ENCODE peak calls at places on chromosomes 11 and 22, in four cellular contexts. J is breast epithelium, A is tibial nerve, F is suprapubic skin. O is an unnamed sample.

GRCh38 chr11:58770627-58771457 is 39.1 kb upstream of the GLYAT start:
- DNase-seq in J (no peak), F (no peak), A (no peak), O (no peak)

GRCh38 chr11:102345923-102346322 is 1.1 kb upstream of the BIRC2 start:
- DNase-seq in A (no peak), J (no peak), F (no peak), O (no peak)

GRCh38 chr11:21018248-21018647 is 348.9 kb downstream of the NELL1 start:
- DNase-seq in A (no peak), F (no peak), J (no peak), O (no peak)

GRCh38 chr11:106208795-106209194 is 131.3 kb downstream of the AASDHPPT start:
- DNase-seq in A (no peak), F (no peak), J (no peak), O (no peak)

GRCh38 chr11:75342966-75343870 is 8.2 kb downstream of the ARRB1 start:
- DNase-seq in A (no peak), F (no peak), J (no peak), O (peak)

GRCh38 chr11:8056810-8057463 is 24.1 kb upstream of the TUB start:
- DNase-seq in J (no peak), F (peak), A (peak), O (peak)

GRCh38 chr11:10892250-10892649 is 34.4 kb upstream of the ZBED5 start:
- DNase-seq in F (no peak), A (no peak), J (no peak), O (no peak)

GRCh38 chr11:8870461-8871282 is 40.3 kb upstream of the AKIP1 start:
- DNase-seq in J (no peak), A (peak), F (peak), O (peak)

GRCh38 chr11:116787786-116788486 is at the start of gene ZPR1:
- DNase-seq in F (peak), A (peak), J (peak), O (peak)

GRCh38 chr11:95592455-95592854 is 197.1 kb downstream of the FAM76B start:
- DNase-seq in A (peak), J (no peak), F (no peak), O (no peak)

GRCh38 chr22:37930952-37931440 is 22.4 kb downstream of the C22orf23 start:
- DNase-seq in A (no peak), J (no peak), F (no peak), O (no peak)
- TF ChIP-seq CTCF in A (no peak), J (no peak), F (no peak), O (no peak)

GRCh38 chr11:119222891-119223290 is 16.8 kb downstream of the CBL start:
- DNase-seq in J (no peak), A (no peak), F (no peak), O (no peak)
- H3K27ac ChIP-seq in J (peak), A (peak), F (no peak), O (no peak)

GRCh38 chr11:13964771-13965074 is 2.2 kb downstream of the SPON1 start:
- DNase-seq in F (no peak), A (no peak), J (no peak), O (no peak)
- H3K4me3 ChIP-seq in F (peak), A (no peak), J (peak), O (peak)

GRCh38 chr11:112694813-112695212 is 266.4 kb upstream of the NCAM1 start:
- DNase-seq in A (no peak), F (no peak), J (no peak), O (no peak)

GRCh38 chr11:112697779-112698178 is 263.4 kb upstream of the NCAM1 start:
- DNase-seq in J (no peak), F (no peak), A (no peak), O (no peak)

GRCh38 chr11:112694244-112694643 is 267.0 kb upstream of the NCAM1 start:
- DNase-seq in A (no peak), J (no peak), F (no peak), O (no peak)

GRCh38 chr11:112693781-112694180 is 267.4 kb upstream of the NCAM1 start:
- DNase-seq in J (no peak), A (no peak), F (no peak), O (no peak)

DNA sequence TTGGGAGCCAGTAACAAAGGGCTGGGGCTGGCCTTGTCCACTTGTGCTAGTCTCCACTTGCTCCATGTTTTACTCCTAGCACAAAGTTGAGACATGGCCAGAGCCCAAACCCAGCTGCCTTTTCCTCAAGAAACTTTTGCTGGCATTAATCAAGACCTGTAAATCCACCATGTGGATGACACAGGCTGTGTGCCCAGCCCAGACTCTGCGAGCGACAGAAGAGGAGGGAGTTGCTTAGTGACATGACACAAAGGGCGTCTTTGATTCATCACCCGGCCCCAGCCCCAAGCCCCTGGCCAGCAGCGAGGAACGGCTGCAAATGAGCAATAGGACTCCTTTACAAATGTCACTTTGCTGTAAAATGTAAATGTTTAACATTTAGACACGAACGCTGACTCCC is 263.8 kb upstream of the NCAM1 start:
- DNase-seq in J (no peak), F (no peak), A (no peak), O (no peak)
- TF ChIP-seq CTCF in J (no peak), F (no peak), A (no peak), O (no peak)

GRCh38 chr11:17518366-17518765 is 25.9 kb downstream of the USH1C start:
- DNase-seq in F (no peak), J (no peak), A (no peak), O (no peak)
- H3K27ac ChIP-seq in F (no peak), J (no peak), A (no peak), O (no peak)

DNA sequence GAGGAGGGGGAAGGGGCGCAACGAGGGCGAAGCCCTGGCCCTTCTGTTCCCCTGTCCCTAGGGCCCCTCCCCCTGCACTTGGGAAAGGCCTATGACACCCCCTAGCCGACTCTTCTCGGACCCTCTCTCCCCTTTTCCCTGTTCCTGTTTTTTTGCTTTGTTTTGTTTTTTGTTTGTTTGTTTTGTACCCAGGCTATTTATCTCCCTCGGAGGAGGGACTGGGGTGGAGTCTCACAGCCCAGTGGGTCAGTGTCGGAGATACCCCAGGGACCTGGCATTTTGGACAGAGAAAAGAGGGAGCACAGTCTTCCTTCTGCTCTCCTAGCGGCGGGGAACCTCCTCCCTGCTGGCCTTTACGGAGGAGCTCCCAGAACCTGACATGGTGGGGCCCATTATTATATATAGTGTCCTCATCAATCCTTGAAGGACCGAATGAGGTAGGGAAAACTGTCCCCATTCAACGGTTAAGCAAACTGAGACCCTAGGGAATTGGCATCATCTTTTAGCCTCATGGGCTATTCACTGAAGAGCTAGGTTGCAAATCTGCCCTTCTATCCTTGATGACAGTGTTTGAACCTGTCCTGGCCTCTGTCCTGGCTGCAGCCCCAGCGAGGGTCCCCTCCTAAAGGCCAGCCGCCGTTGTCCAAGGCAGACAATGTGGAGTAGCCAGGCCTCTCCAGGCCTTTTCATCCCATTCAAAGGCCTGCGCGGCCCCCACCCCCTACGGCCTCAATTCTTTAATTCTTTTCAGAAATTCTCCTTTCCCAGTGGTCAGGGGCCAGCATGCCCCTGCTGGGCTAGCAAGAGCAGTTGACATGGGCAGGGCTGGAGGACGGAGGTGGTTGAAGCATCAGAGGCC is 905 bp downstream of the EMID1 start:
- DNase-seq in A (no peak), F (no peak), J (no peak), O (no peak)
- H3K4me3 ChIP-seq in A (peak), F (peak), J (peak), O (peak)

DNA sequence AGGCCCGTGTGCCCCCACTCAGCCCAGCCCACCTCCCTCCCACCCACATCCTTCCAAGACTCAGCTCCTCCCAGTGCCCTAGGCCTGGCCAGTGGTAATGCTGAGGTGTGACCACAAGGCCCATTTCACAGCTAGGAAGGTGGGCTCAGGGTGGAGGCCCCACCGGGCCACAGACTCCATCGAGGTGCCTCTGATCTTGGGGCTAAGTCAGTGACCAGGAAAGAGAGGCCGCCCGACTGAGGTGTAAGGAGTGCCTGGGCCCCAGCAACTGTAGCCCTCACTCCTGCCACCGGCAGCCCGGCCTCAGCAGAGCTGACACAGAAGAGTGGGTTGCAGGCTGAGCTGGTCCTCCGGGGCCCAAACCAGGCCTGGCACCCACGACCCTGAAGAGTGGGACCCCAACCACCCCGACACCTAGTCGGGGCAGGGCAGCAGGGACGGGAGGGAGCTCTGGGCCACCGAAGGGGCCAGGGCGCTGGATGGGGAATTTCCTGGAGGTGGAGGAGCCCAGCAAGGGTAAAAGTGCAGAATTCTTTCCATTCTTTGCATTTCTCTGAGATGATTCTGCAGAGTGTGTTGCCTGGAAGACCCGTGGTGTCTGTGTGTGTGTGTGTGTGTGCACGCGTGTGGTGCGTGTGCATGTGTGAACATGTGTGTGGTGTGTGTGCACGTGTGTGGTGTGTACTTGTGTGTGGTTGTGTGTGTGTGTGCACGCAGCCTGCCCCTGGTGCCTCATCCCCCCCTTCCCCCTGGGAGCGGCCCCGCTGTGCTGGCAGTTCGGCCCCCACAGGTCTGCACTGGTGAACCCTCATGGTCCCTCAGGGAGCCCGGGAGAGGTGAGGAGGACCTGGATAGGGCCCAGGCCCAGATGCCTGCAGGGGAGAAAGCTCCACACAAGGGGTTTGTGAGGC is 8.3 kb upstream of the PIM3 start:
- DNase-seq in A (no peak), J (no peak), F (no peak), O (no peak)
- TF ChIP-seq CTCF in A (no peak), J (no peak), F (no peak), O (no peak)

DNA sequence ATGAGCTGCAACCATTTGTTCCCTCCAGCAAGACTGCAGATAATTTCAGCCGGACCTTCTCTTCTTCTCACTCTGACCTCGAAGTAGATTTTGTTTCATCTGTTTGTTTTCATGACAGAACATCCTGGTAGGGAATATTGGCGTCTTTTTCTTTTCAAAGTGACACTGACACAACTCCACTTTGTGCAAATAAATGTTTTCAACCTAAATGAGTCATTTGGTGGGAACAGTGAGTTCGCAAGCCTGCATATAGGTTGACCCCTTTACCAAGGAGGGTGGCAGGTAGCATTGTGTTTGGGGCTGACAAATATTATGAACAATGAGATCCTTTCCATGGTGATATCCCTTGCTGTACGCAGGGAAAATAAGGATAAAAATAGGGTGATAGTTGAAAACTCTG is 55.0 kb downstream of the LARGE1 start:
- DNase-seq in F (no peak), J (no peak), A (no peak), O (no peak)
- H3K27ac ChIP-seq in F (no peak), J (peak), A (peak), O (peak)